ENCODE peak calls at places on chromosomes 12 and 14, in six cellular contexts. F is T-helper 9 cell, Q is small intestine, G is substantia nigra, B is foreskin melanocyte, O is psoas muscle. X is an unnamed sample.
A peak's percentile ranks its signal among the peaks of the same experiment; 100 is the strongest.

GRCh38 chr12:22117551-22117950 is 71.5 kb downstream of the CMAS start:
- DNase-seq in F (no peak), Q (no peak), G (no peak), B (peak; percentile 90), O (no peak), X (no peak)

GRCh38 chr12:79119796-79120195 is 255.2 kb downstream of the SYT1 start:
- DNase-seq in F (no peak), Q (no peak), G (no peak), B (no peak), O (no peak), X (no peak)

GRCh38 chr14:52007211-52007610 is 17.9 kb downstream of the RTRAF start:
- DNase-seq in F (no peak), Q (no peak), G (no peak), B (no peak), O (no peak), X (no peak)

GRCh38 chr12:108589028-108589839 is 8.7 kb downstream of the TMEM119 start:
- DNase-seq in F (no peak), Q (no peak), G (no peak), B (no peak), O (no peak), X (no peak)

GRCh38 chr12:131944601-131945251 is 5.0 kb upstream of the EP400 start:
- DNase-seq in F (no peak), Q (no peak), G (no peak), B (no peak), O (no peak), X (no peak)

GRCh38 chr12:93032748-93033147 is 103.7 kb upstream of the EEA1 start:
- DNase-seq in F (no peak), Q (no peak), G (no peak), B (no peak), O (no peak), X (no peak)

GRCh38 chr12:8780389-8780788 is 42.0 kb upstream of the A2ML1 start:
- DNase-seq in F (no peak), Q (peak; percentile 4), G (no peak), B (peak; percentile 38), O (no peak), X (no peak)

GRCh38 chr12:16857456-16857923 is 251.5 kb upstream of the LMO3 start:
- DNase-seq in F (no peak), Q (no peak), G (no peak), B (no peak), O (no peak), X (no peak)

GRCh38 chr14:32896979-32897723 is 41.5 kb upstream of the NPAS3 start:
- DNase-seq in F (no peak), Q (peak; percentile 28), G (no peak), B (peak; percentile 50), O (no peak), X (no peak)

GRCh38 chr14:104359301-104359968 is 220.1 kb upstream of the C14orf180 start:
- DNase-seq in F (no peak), Q (no peak), G (no peak), B (no peak), O (no peak), X (no peak)

GRCh38 chr14:64891839-64892375 is 12.2 kb upstream of the SPTB start:
- DNase-seq in F (peak; percentile 5), Q (peak; percentile 72), G (no peak), B (peak; percentile 51), O (no peak), X (no peak)

GRCh38 chr12:11321980-11322379 is 11.7 kb upstream of the PRB4 start:
- DNase-seq in F (no peak), Q (no peak), G (no peak), B (peak; percentile 19), O (no peak), X (no peak)

GRCh38 chr12:22275847-22276246 is 58.7 kb downstream of the ST8SIA1 start:
- DNase-seq in F (no peak), Q (no peak), G (peak; percentile 68), B (peak; percentile 88), O (peak; percentile 93), X (no peak)

GRCh38 chr12:104604070-104604994 is 147.6 kb downstream of the CHST11 start:
- DNase-seq in F (peak; percentile 18), Q (peak; percentile 44), G (peak; percentile 56), B (peak; percentile 81), O (peak; percentile 80), X (no peak)

GRCh38 chr12:102407776-102408486 is 72.4 kb downstream of the IGF1 start:
- DNase-seq in F (no peak), Q (no peak), G (no peak), B (peak; percentile 7), O (peak; percentile 51), X (no peak)

GRCh38 chr12:124389537-124390441 is 94.9 kb downstream of the RFLNA start:
- DNase-seq in F (no peak), Q (peak; percentile 86), G (no peak), B (no peak), O (no peak), X (no peak)

GRCh38 chr12:2309647-2310046 is 256.9 kb downstream of the CACNA1C start:
- DNase-seq in F (no peak), Q (no peak), G (no peak), B (no peak), O (no peak), X (no peak)

GRCh38 chr14:96039633-96040311 is 610 bp downstream of the C14orf132 start:
- DNase-seq in F (no peak), Q (no peak), G (peak; percentile 39), B (peak; percentile 10), O (no peak), X (no peak)

GRCh38 chr14:104986487-104987164 is 1.0 kb downstream of the CLBA1 start:
- DNase-seq in F (no peak), Q (no peak), G (no peak), B (no peak), O (peak; percentile 51), X (no peak)

GRCh38 chr12:53538209-53538689 is 31.0 kb upstream of the NPFF start:
- DNase-seq in F (no peak), Q (peak; percentile 76), G (peak; percentile 8), B (peak; percentile 76), O (no peak), X (no peak)

GRCh38 chr12:57905812-57906475 is 35.4 kb upstream of the ATP23 start:
- DNase-seq in F (no peak), Q (no peak), G (no peak), B (no peak), O (no peak), X (no peak)

GRCh38 chr14:23704890-23705289 is 68.7 kb downstream of the DHRS2 start:
- DNase-seq in F (no peak), Q (no peak), G (no peak), B (no peak), O (no peak), X (no peak)

GRCh38 chr12:77163068-77163810 is 97.9 kb upstream of the E2F7 start:
- DNase-seq in F (no peak), Q (no peak), G (no peak), B (no peak), O (no peak), X (no peak)

GRCh38 chr14:63656194-63656593 is 14.5 kb upstream of the WDR89 start:
- DNase-seq in F (no peak), Q (no peak), G (no peak), B (no peak), O (no peak), X (no peak)

GRCh38 chr14:73771848-73772705 is 57.9 kb upstream of the PNMA1 start:
- DNase-seq in F (no peak), Q (peak; percentile 93), G (peak; percentile 45), B (no peak), O (peak; percentile 76), X (peak; percentile 31)

GRCh38 chr12:8080131-8080530 is 1.9 kb upstream of the NECAP1 start:
- DNase-seq in F (no peak), Q (no peak), G (no peak), B (no peak), O (no peak), X (no peak)

GRCh38 chr14:90534838-90535555 is 138.2 kb downstream of the CALM1 start:
- DNase-seq in F (no peak), Q (no peak), G (no peak), B (no peak), O (no peak), X (no peak)

GRCh38 chr12:71299541-71300376 is 139.8 kb upstream of the LGR5 start:
- DNase-seq in F (no peak), Q (no peak), G (no peak), B (no peak), O (no peak), X (no peak)

X was measured in effector CD8-positive, alpha-beta T cell.